ENCODE peak calls at places on chromosomes 12 and 14, in ten cellular contexts. I is HepG2, T is fibroblast of lung, J is mucosa of descending colon, D is cardiac muscle cell, O is lower lobe of right lung, C is heart right ventricle, B is tibial artery, W is AG04450, Q is neural progenitor cell. G is an unnamed sample.

GRCh38 chr14:34569750-34570149 is 30.2 kb upstream of the EAPP start:
- DNase-seq in I (no peak), T (peak; percentile 16), J (no peak), D (no peak), O (no peak), C (no peak), B (no peak), W (no peak), Q (no peak), G (no peak)

GRCh38 chr12:61676520-61676919 is 583.7 kb upstream of the USP15 start:
- DNase-seq in I (no peak), T (no peak), J (no peak), D (no peak), O (no peak), C (no peak), B (no peak), W (no peak), Q (no peak), G (no peak)

GRCh38 chr12:130743176-130743575 is 27.1 kb upstream of the RIMBP2 start:
- DNase-seq in I (no peak), T (no peak), J (no peak), D (no peak), O (no peak), C (no peak), B (no peak), W (no peak), Q (no peak), G (no peak)

GRCh38 chr14:103723176-103724081 is 7.8 kb downstream of the ZFYVE21 start:
- DNase-seq in I (no peak), T (no peak), J (no peak), D (no peak), O (no peak), C (no peak), B (peak; percentile 67), W (no peak), Q (no peak), G (no peak)

GRCh38 chr14:74888164-74889158 is 6.7 kb downstream of the DLST start:
- DNase-seq in I (no peak), T (no peak), J (no peak), D (no peak), O (no peak), C (no peak), B (no peak), W (no peak), Q (no peak), G (no peak)

GRCh38 chr12:232731-233614 is 19.0 kb upstream of the SLC6A12 start:
- DNase-seq in I (no peak), T (no peak), J (no peak), D (no peak), O (no peak), C (no peak), B (peak; percentile 33), W (no peak), Q (no peak), G (no peak)

GRCh38 chr12:49535921-49536525 is 2.8 kb upstream of the KCNH3 start:
- DNase-seq in I (no peak), T (no peak), J (no peak), D (no peak), O (no peak), C (no peak), B (no peak), W (no peak), Q (no peak), G (no peak)

GRCh38 chr14:85421166-85421877 is 108.6 kb upstream of the FLRT2 start:
- DNase-seq in I (no peak), T (peak; percentile 88), J (no peak), D (no peak), O (no peak), C (no peak), B (no peak), W (peak; percentile 33), Q (no peak), G (no peak)

GRCh38 chr12:4422985-4423384 is 22.6 kb downstream of the FGF6 start:
- DNase-seq in I (no peak), T (no peak), J (no peak), D (no peak), O (no peak), C (no peak), B (no peak), W (no peak), Q (no peak), G (no peak)

GRCh38 chr14:96423012-96423411 is 31.1 kb downstream of the AK7 start:
- DNase-seq in I (no peak), T (no peak), J (no peak), D (peak; percentile 15), O (no peak), C (no peak), B (no peak), W (no peak), Q (no peak), G (no peak)

GRCh38 chr12:15621140-15621539 is 168.0 kb downstream of the EPS8 start:
- DNase-seq in I (no peak), T (no peak), J (no peak), D (no peak), O (no peak), C (no peak), B (no peak), W (no peak), Q (no peak), G (no peak)

GRCh38 chr12:87618199-87618598 is 411.0 kb downstream of the C12orf50 start:
- DNase-seq in I (no peak), T (peak; percentile 4), J (no peak), D (no peak), O (no peak), C (no peak), B (no peak), W (no peak), Q (no peak), G (no peak)

DNA sequence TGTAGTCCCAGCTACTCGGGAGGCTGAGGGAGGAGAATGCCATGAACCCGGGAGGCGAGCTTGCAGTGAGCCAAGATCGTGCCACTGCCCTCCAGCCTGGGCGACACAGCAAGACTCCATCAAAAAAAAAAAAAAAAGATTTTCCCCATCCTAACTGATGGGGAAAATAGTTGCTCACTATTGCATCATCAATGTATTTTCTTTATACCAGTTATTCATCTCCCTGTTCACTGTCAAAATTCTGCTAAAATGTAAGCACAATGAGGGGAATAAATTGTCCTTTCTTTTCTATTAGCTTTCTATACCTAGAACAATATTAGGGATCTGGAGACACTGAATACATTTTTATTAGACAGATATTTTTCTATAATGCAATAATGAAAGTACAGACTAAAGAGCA is 561.3 kb downstream of the CCER1 start:
- DNase-seq in I (no peak), T (no peak), J (no peak), D (no peak), O (no peak), C (no peak), B (no peak), W (no peak), Q (no peak), G (no peak)
- H3K4me3 ChIP-seq in I (no peak overlapping the region), T (no peak overlapping the region), J (no peak overlapping the region), D (no peak overlapping the region), O (no peak overlapping the region), C (no peak overlapping the region), B (no peak overlapping the region), W (no peak overlapping the region), Q (no peak overlapping the region), G (no peak overlapping the region)

GRCh38 chr12:133010657-133011297 is 24.6 kb downstream of the ZNF26 start:
- DNase-seq in I (no peak), T (peak; percentile 12), J (no peak), D (no peak), O (no peak), C (no peak), B (no peak), W (no peak), Q (no peak), G (no peak)
- H3K9me3 ChIP-seq in I (peaks cover 93% of the 10 kb centered on the region), T (peaks cover 13% of the 10 kb centered on the region), J (peaks cover 100% of the 10 kb centered on the region), D (peaks cover 3% of the 10 kb centered on the region), O (peaks cover 99% of the 10 kb centered on the region), C (peaks cover 100% of the 10 kb centered on the region), B (peaks cover 16% of the 10 kb centered on the region), W (peaks cover 67% of the 10 kb centered on the region), Q (peaks cover 13% of the 10 kb centered on the region), G (peaks cover 31% of the 10 kb centered on the region)

DNA sequence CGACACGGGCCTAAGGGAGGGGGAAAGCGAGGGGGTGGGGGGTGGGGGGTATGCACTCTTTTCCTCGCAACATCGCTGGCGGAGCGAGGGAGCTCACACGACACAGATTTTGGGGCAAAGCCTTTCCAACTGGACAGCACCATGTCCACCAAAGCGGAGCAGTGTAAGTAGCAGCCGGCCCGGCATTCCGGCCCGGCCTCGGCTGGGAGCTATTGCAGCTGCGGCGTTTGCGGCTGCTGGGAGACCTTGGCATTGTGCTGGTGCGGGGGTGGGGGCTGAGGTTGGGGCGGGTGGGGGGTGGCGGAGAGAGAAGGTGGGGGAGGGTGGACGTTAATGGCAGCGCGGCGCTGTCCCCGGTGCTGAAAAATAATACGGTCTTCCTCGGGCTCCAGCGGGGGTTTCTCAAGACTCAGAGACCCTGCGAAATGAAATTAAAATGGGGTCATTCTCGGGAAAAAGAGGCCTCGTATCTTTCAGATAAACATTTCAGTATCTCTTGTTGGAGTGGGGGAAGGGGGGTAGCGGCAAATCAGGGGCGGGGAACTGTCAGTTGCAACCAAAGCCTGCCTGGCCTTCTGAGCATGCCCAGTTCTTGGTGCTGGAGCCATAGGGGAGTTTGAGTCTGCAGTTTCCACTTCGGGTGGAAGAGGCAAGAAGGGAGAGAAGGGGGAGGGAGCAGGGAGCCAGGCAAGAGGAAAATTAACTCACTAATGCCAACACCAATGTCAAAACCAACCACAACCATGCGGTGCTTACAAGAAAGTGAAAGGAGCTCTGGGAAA is at the start of gene UNC79:
- DNase-seq in I (no peak), T (peak; percentile 0), J (no peak), D (peak; percentile 72), O (no peak), C (no peak), B (no peak), W (no peak), Q (peak; percentile 85), G (peak; percentile 4)
- H3K4me3 ChIP-seq in I (no peak within 1 kb of the TSS), T (no peak within 1 kb of the TSS), J (no peak within 1 kb of the TSS), D (peak within 1 kb of the TSS; percentile 65), O (no peak within 1 kb of the TSS), C (peak within 1 kb of the TSS; percentile 40), B (no peak within 1 kb of the TSS), W (peak within 1 kb of the TSS; percentile 18), Q (peak within 1 kb of the TSS; percentile 78), G (no peak within 1 kb of the TSS)

GRCh38 chr14:37615582-37616289 is 20.3 kb downstream of the TTC6 start:
- DNase-seq in I (no peak), T (no peak), J (no peak), D (no peak), O (no peak), C (no peak), B (no peak), W (no peak), Q (no peak), G (no peak)
- H3K9me3 ChIP-seq in I (peaks cover 31% of the 10 kb centered on the region), T (no peaks in the 10 kb centered on the region), J (peaks cover 28% of the 10 kb centered on the region), D (no peaks in the 10 kb centered on the region), O (peaks cover 25% of the 10 kb centered on the region), C (peaks cover 60% of the 10 kb centered on the region), B (no peaks in the 10 kb centered on the region), W (peaks cover 8% of the 10 kb centered on the region), Q (peaks cover 6% of the 10 kb centered on the region), G (peaks cover 5% of the 10 kb centered on the region)

G was measured in HAP-1.